ENCODE peak calls at places on chromosomes 1 and 21, in four cellular contexts. P is left ventricle myocardium inferior, K is hepatocyte, J is psoas muscle. N is an unnamed sample. For H3K4me1, the result is how much of the 10 kb centered on the place peaks cover.

GRCh38 chr1:107523061-107523460 is 382.2 kb downstream of the NTNG1 start:
- DNase-seq in P (no peak), K (no peak), J (no peak), N (no peak)

GRCh38 chr1:78329475-78329874 is 161.3 kb upstream of the PTGFR start:
- DNase-seq in K (no peak), P (no peak), J (no peak), N (no peak)

GRCh38 chr1:107135466-107135865 is 5.4 kb upstream of the NTNG1 start:
- DNase-seq in P (no peak), J (no peak), K (peak), N (peak)

GRCh38 chr1:113391643-113392271 is 1.4 kb downstream of the MAGI3 start:
- DNase-seq in K (peak), J (no peak), P (no peak), N (no peak)

GRCh38 chr1:206672011-206672688 is 12.6 kb upstream of the MAPKAPK2 start:
- DNase-seq in K (peak), P (no peak), J (no peak), N (no peak)

GRCh38 chr1:12620142-12620865 is 2.3 kb upstream of the DHRS3 start:
- DNase-seq in P (no peak), J (no peak), K (no peak), N (no peak)

GRCh38 chr1:178451529-178451928 is 45.2 kb downstream of the CLEC20A start:
- DNase-seq in P (no peak), J (no peak), K (peak), N (no peak)

GRCh38 chr21:39562791-39563770 is 49.7 kb upstream of the B3GALT5 start:
- DNase-seq in J (no peak), P (no peak), K (no peak), N (no peak)

GRCh38 chr1:40984531-40984930 is 5.0 kb downstream of the CTPS1 start:
- DNase-seq in K (no peak), J (no peak), P (no peak), N (no peak)

GRCh38 chr1:211336161-211336560 is 9.5 kb downstream of the TRAF5 start:
- DNase-seq in J (no peak), P (no peak), K (no peak), N (no peak)

GRCh38 chr1:87203890-87204289 is 124.8 kb upstream of the LMO4 start:
- DNase-seq in P (no peak), J (no peak), K (no peak), N (no peak)

GRCh38 chr1:48493970-48494769 is 22.2 kb upstream of the SPATA6 start:
- DNase-seq in P (no peak), J (no peak), K (peak), N (peak)

GRCh38 chr1:201020647-201021332 is 2.7 kb downstream of the KIF21B start:
- DNase-seq in J (no peak), K (no peak), P (no peak), N (no peak)

GRCh38 chr21:15029077-15029476 is 35.7 kb downstream of the NRIP1 start:
- DNase-seq in P (no peak), K (no peak), J (no peak), N (no peak)

GRCh38 chr1:201136696-201137392 is 9.9 kb upstream of the ASCL5 start:
- DNase-seq in J (no peak), P (no peak), K (no peak), N (no peak)

GRCh38 chr1:193310569-193310968 is 124.2 kb upstream of the B3GALT2 start:
- DNase-seq in K (peak), J (no peak), P (no peak), N (no peak)

GRCh38 chr1:23249785-23250184 is 32.5 kb upstream of the HTR1D start:
- DNase-seq in P (no peak), J (no peak), K (peak), N (no peak)

GRCh38 chr1:19445417-19446342 is 39.7 kb downstream of the CAPZB start:
- DNase-seq in P (peak), K (peak), J (no peak), N (no peak)

GRCh38 chr1:54477153-54477561 is 70.9 kb upstream of the ACOT11 start:
- DNase-seq in J (no peak), P (no peak), K (no peak), N (no peak)

GRCh38 chr1:170864238-170864637 is 71.1 kb upstream of the MROH9 start:
- DNase-seq in P (peak), J (no peak), K (no peak), N (no peak)

GRCh38 chr1:1353389-1354151 is 4.4 kb upstream of the DVL1 start:
- DNase-seq in K (no peak), P (no peak), J (peak), N (no peak)

GRCh38 chr1:57422271-57423134 is 1.4 kb downstream of the DAB1 start:
- DNase-seq in J (no peak), K (peak), P (peak), N (no peak)

GRCh38 chr1:1013105-1013921 is at the start of gene ISG15:
- DNase-seq in J (peak), K (peak), P (peak), N (peak)

GRCh38 chr21:17414766-17415165 is 98.1 kb upstream of the CXADR start:
- DNase-seq in P (no peak), K (no peak), J (no peak), N (no peak)

GRCh38 chr1:222916067-222916466 is 101.2 kb downstream of the DISP1 start:
- DNase-seq in P (no peak), J (no peak), K (no peak), N (no peak)

GRCh38 chr1:56193656-56194055 is 385.7 kb downstream of the PLPP3 start:
- DNase-seq in K (no peak), J (no peak), P (no peak), N (no peak)

GRCh38 chr1:162861101-162861500 is at the start of gene CCDC190:
- DNase-seq in K (peak), J (no peak), P (peak), N (no peak)

GRCh38 chr21:35840197-35840799 is 220.0 kb downstream of the SETD4 start:
- DNase-seq in K (peak), J (peak), P (no peak), N (peak)

GRCh38 chr1:2306151-2306978 is 78.2 kb downstream of the SKI start:
- DNase-seq in J (no peak), K (no peak), P (no peak), N (no peak)

GRCh38 chr1:55048453-55049270 is 9.3 kb downstream of the PCSK9 start:
- DNase-seq in J (no peak), K (no peak), P (no peak), N (peak)

GRCh38 chr1:173164686-173165085 is 42.4 kb downstream of the TNFSF4 start:
- DNase-seq in P (no peak), K (no peak), J (no peak), N (no peak)

GRCh38 chr1:88655685-88656299 is 28.3 kb upstream of the PKN2 start:
- DNase-seq in P (no peak), J (no peak), K (peak), N (no peak)

GRCh38 chr1:38454236-38454635 is 405.3 kb downstream of the RRAGC start:
- DNase-seq in J (no peak), K (no peak), P (no peak), N (peak)

GRCh38 chr21:43712268-43712942 is 6.5 kb upstream of the PDXK start:
- DNase-seq in K (peak), P (no peak), J (no peak), N (no peak)

GRCh38 chr1:164644774-164645634 is 86.0 kb downstream of the PBX1 start:
- DNase-seq in J (no peak), K (no peak), P (no peak), N (peak)

GRCh38 chr1:110726755-110727154 is 52.0 kb upstream of the KCNA3 start:
- DNase-seq in J (no peak), P (no peak), K (no peak), N (no peak)

GRCh38 chr1:209899948-209900347 is 38.1 kb upstream of the SYT14 start:
- DNase-seq in K (no peak), J (no peak), P (no peak), N (peak)

GRCh38 chr1:63908016-63908415 is 134.2 kb downstream of the ROR1 start:
- DNase-seq in P (no peak), K (no peak), J (no peak), N (no peak)

GRCh38 chr1:22636927-22637326 is 499 bp downstream of the C1QA start:
- DNase-seq in P (no peak), J (no peak), K (no peak), N (no peak)

GRCh38 chr1:234840253-234840652 is 230.3 kb upstream of the IRF2BP2 start:
- DNase-seq in J (no peak), K (no peak), P (no peak), N (no peak)

GRCh38 chr1:234839663-234840062 is 229.7 kb upstream of the IRF2BP2 start:
- DNase-seq in J (no peak), P (no peak), K (no peak), N (peak)

GRCh38 chr1:234842726-234843641 is 233.0 kb upstream of the IRF2BP2 start:
- DNase-seq in J (peak), P (peak), K (no peak), N (no peak)

GRCh38 chr1:234840843-234841242 is 230.9 kb upstream of the IRF2BP2 start:
- DNase-seq in K (no peak), P (no peak), J (no peak), N (no peak)

DNA sequence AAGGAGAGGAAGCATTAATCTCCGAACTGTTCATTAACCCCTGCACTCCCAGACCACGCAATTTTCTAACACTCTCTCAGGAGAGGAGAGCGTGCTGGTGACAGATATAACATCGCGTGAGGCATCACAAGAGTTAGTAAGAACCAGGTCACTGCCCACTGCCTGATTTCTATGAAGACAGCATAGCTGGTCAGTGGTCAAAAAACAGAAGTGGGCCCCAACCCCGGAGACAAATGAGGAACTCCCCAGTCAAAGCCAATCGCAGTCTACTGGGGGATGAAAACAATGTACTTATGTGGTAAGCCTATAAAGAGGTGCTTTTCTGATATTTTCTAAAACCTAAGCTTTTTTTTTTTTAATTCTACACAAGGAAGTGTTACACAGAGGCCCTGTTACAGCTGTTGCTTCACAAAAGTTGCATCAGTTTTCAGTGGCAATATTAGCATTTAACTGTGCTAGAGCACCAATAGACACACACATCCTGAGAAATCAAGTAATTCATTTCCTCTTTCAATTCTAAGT is 231.8 kb upstream of the IRF2BP2 start:
- DNase-seq in J (no peak), P (no peak), K (no peak), N (no peak)
- H3K4me1 ChIP-seq in J (under half), P (under half), K (under half), N (under half)

GRCh38 chr1:190477687-190478192 is at the start of gene BRINP3:
- DNase-seq in K (peak), P (no peak), J (no peak), N (no peak)
- H3K27ac ChIP-seq in K (peak), P (no peak), J (no peak), N (no peak)

DNA sequence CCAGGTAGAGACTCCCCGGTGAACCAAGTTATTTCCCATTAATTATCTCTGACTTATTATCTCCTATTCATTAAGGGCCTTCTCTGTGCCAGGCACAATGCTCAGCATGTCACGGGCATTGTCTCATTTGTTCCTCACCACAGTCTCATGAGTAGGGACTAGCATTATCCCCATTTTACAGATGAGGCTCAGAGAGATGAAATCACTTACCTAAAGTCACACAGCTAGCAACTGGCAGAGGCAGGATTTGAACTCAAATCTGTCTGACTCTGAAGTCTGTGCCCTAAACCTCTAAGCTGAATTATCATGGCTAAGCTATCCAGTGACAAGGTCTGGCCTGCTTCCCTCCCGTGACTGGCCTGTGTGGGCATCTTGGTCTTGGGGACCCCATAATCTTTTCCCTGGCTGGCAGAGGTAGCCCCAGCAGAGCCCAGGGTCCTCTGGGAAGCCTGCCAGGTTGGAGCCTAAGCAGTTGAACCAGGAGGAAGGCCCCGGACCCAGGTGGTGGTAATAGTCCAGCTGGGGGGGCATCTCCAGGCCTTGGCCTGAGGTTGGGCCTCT is 4.5 kb downstream of the MAP7D1 start:
- DNase-seq in K (no peak), J (no peak), P (no peak), N (no peak)
- H3K4me1 ChIP-seq in K (under half), J (half or more), P (half or more), N (under half)

GRCh38 chr21:46038871-46039397 is 57.4 kb downstream of the COL6A1 start:
- DNase-seq in J (peak), K (no peak), P (peak), N (no peak)

GRCh38 chr21:46038341-46038829 is 56.8 kb downstream of the COL6A1 start:
- DNase-seq in K (no peak), P (no peak), J (no peak), N (no peak)

GRCh38 chr21:46041183-46041582 is 56.7 kb upstream of the COL6A2 start:
- DNase-seq in J (no peak), K (no peak), P (no peak), N (no peak)

GRCh38 chr21:46040707-46041106 is 57.2 kb upstream of the COL6A2 start:
- DNase-seq in J (no peak), K (no peak), P (no peak), N (no peak)

GRCh38 chr21:46039891-46040660 is 57.8 kb upstream of the COL6A2 start:
- DNase-seq in K (no peak), P (no peak), J (no peak), N (no peak)
- H3K27ac ChIP-seq in K (no peak), P (peak), J (no peak), N (no peak)

GRCh38 chr1:204080163-204080903 is 7.4 kb downstream of the SOX13 start:
- DNase-seq in K (peak), J (peak), P (peak), N (peak)
- H3K4me1 ChIP-seq in K (half or more), J (half or more), P (half or more), N (half or more)

GRCh38 chr1:4047666-4048065 is 147.6 kb upstream of the C1orf174 start:
- DNase-seq in J (no peak), P (no peak), K (no peak), N (no peak)

GRCh38 chr1:4048076-4048475 is 148.0 kb upstream of the C1orf174 start:
- DNase-seq in J (no peak), P (no peak), K (no peak), N (no peak)

GRCh38 chr1:4050998-4051397 is 150.9 kb upstream of the C1orf174 start:
- DNase-seq in K (no peak), P (no peak), J (no peak), N (no peak)

GRCh38 chr1:4046836-4047461 is 146.9 kb upstream of the C1orf174 start:
- DNase-seq in K (no peak), P (no peak), J (no peak), N (no peak)

GRCh38 chr1:4048921-4049320 is 148.8 kb upstream of the C1orf174 start:
- DNase-seq in J (no peak), P (no peak), K (no peak), N (no peak)
- H3K27ac ChIP-seq in J (no peak), P (no peak), K (no peak), N (no peak)

GRCh38 chr1:24762133-24762676 is 17.0 kb downstream of the CLIC4 start:
- DNase-seq in K (no peak), P (no peak), J (no peak), N (no peak)

GRCh38 chr1:24763671-24764070 is 18.4 kb downstream of the CLIC4 start:
- DNase-seq in P (no peak), K (no peak), J (no peak), N (no peak)

GRCh38 chr1:24759492-24759891 is 14.2 kb downstream of the CLIC4 start:
- DNase-seq in J (no peak), P (no peak), K (no peak), N (no peak)

GRCh38 chr1:24764439-24764838 is 19.2 kb downstream of the CLIC4 start:
- DNase-seq in K (no peak), P (no peak), J (no peak), N (no peak)

DNA sequence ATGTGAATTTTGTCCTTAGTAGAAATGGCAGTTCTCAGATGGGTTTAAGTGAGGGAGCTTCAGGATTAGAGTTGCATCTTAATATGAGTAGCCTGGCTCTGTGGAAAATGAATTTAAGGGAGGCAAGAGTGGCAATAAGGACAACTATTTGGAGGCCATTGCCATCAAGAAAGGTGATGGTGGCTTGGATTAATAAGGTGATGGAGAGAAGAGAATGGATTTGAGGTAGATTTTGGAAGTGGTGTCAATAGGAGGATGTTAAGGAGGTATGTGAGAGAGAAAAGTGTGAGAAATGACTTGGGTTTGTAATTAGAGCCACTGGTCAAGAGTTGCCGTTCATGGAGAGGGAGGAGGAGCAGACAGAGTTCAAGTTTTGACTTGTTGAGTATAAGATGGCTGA is 16.3 kb downstream of the CLIC4 start:
- DNase-seq in J (no peak), P (no peak), K (no peak), N (no peak)
- H3K4me1 ChIP-seq in J (under half), P (half or more), K (under half), N (under half)